ENCODE peak calls at places on chromosomes 13 and 19, in ten cellular contexts. One of them, this sample, is unnamed.

GRCh38 chr13:47886314-47886713 is 114.8 kb downstream of the SUCLA2 start:
- DNase-seq in ELF-1: peak; percentile 3
- DNase-seq in CD4-positive, alpha-beta T cell: no peak
- DNase-seq in HEK293T: no peak
- DNase-seq in hepatic stellate cell: no peak
- DNase-seq in Calu3: no peak
- DNase-seq in stimulated activated CD4-positive, alpha-beta T cell treated with anti-CD3 and anti-CD28 coated beads, Interleukin-2, amount 100 ng/mL, for 48 hours: no peak
- DNase-seq in SHP77: no peak
- DNase-seq in psoas muscle: no peak
- DNase-seq in neuronal stem cell: no peak
- DNase-seq in this sample: no peak

GRCh38 chr19:53927745-53928144 is 18.7 kb downstream of the CACNG7 start:
- DNase-seq in ELF-1: peak; percentile 80
- DNase-seq in CD4-positive, alpha-beta T cell: peak; percentile 26
- DNase-seq in HEK293T: peak; percentile 50
- DNase-seq in hepatic stellate cell: no peak
- DNase-seq in Calu3: peak; percentile 79
- DNase-seq in stimulated activated CD4-positive, alpha-beta T cell treated with anti-CD3 and anti-CD28 coated beads, Interleukin-2, amount 100 ng/mL, for 48 hours: peak; percentile 9
- DNase-seq in SHP77: no peak
- DNase-seq in psoas muscle: no peak
- DNase-seq in neuronal stem cell: peak; percentile 65
- DNase-seq in this sample: no peak

GRCh38 chr19:12482505-12482886 is 2.1 kb downstream of the ZNF709 start:
- DNase-seq in ELF-1: no peak
- DNase-seq in CD4-positive, alpha-beta T cell: no peak
- DNase-seq in HEK293T: no peak
- DNase-seq in hepatic stellate cell: no peak
- DNase-seq in Calu3: no peak
- DNase-seq in stimulated activated CD4-positive, alpha-beta T cell treated with anti-CD3 and anti-CD28 coated beads, Interleukin-2, amount 100 ng/mL, for 48 hours: no peak
- DNase-seq in SHP77: no peak
- DNase-seq in psoas muscle: no peak
- DNase-seq in neuronal stem cell: no peak
- DNase-seq in this sample: no peak

GRCh38 chr19:571127-571974 is 1.0 kb upstream of the BSG start:
- DNase-seq in ELF-1: peak; percentile 85
- DNase-seq in CD4-positive, alpha-beta T cell: peak; percentile 36
- DNase-seq in HEK293T: peak; percentile 32
- DNase-seq in hepatic stellate cell: peak; percentile 39
- DNase-seq in Calu3: peak; percentile 49
- DNase-seq in stimulated activated CD4-positive, alpha-beta T cell treated with anti-CD3 and anti-CD28 coated beads, Interleukin-2, amount 100 ng/mL, for 48 hours: no peak
- DNase-seq in SHP77: peak; percentile 50
- DNase-seq in psoas muscle: peak; percentile 21
- DNase-seq in neuronal stem cell: peak; percentile 56
- DNase-seq in this sample: no peak

GRCh38 chr13:46622918-46623256 is 69.9 kb downstream of the LRCH1 start:
- DNase-seq in ELF-1: no peak
- DNase-seq in CD4-positive, alpha-beta T cell: no peak
- DNase-seq in HEK293T: no peak
- DNase-seq in hepatic stellate cell: peak; percentile 34
- DNase-seq in Calu3: no peak
- DNase-seq in stimulated activated CD4-positive, alpha-beta T cell treated with anti-CD3 and anti-CD28 coated beads, Interleukin-2, amount 100 ng/mL, for 48 hours: no peak
- DNase-seq in SHP77: no peak
- DNase-seq in psoas muscle: peak; percentile 29
- DNase-seq in neuronal stem cell: no peak
- DNase-seq in this sample: no peak

GRCh38 chr13:57633950-57634828 is 2.6 kb downstream of the PCDH17 start:
- DNase-seq in ELF-1: peak; percentile 27
- DNase-seq in CD4-positive, alpha-beta T cell: no peak
- DNase-seq in HEK293T: no peak
- DNase-seq in hepatic stellate cell: no peak
- DNase-seq in Calu3: no peak
- DNase-seq in stimulated activated CD4-positive, alpha-beta T cell treated with anti-CD3 and anti-CD28 coated beads, Interleukin-2, amount 100 ng/mL, for 48 hours: no peak
- DNase-seq in SHP77: no peak
- DNase-seq in psoas muscle: no peak
- DNase-seq in neuronal stem cell: no peak
- DNase-seq in this sample: no peak

GRCh38 chr13:31998131-31998530 is 33.4 kb upstream of the FRY start:
- DNase-seq in ELF-1: peak; percentile 14
- DNase-seq in CD4-positive, alpha-beta T cell: no peak
- DNase-seq in HEK293T: no peak
- DNase-seq in hepatic stellate cell: no peak
- DNase-seq in Calu3: peak; percentile 27
- DNase-seq in stimulated activated CD4-positive, alpha-beta T cell treated with anti-CD3 and anti-CD28 coated beads, Interleukin-2, amount 100 ng/mL, for 48 hours: no peak
- DNase-seq in SHP77: no peak
- DNase-seq in psoas muscle: no peak
- DNase-seq in neuronal stem cell: no peak
- DNase-seq in this sample: no peak

GRCh38 chr13:111027481-111028439 is 87.3 kb upstream of the ARHGEF7 start:
- DNase-seq in ELF-1: no peak
- DNase-seq in CD4-positive, alpha-beta T cell: no peak
- DNase-seq in HEK293T: no peak
- DNase-seq in hepatic stellate cell: no peak
- DNase-seq in Calu3: no peak
- DNase-seq in stimulated activated CD4-positive, alpha-beta T cell treated with anti-CD3 and anti-CD28 coated beads, Interleukin-2, amount 100 ng/mL, for 48 hours: no peak
- DNase-seq in SHP77: no peak
- DNase-seq in psoas muscle: no peak
- DNase-seq in neuronal stem cell: no peak
- DNase-seq in this sample: no peak

GRCh38 chr19:18589380-18590272 is 1.0 kb downstream of the REX1BD start:
- DNase-seq in ELF-1: peak; percentile 92
- DNase-seq in CD4-positive, alpha-beta T cell: peak; percentile 55
- DNase-seq in HEK293T: peak; percentile 68
- DNase-seq in hepatic stellate cell: peak; percentile 77
- DNase-seq in Calu3: peak; percentile 67
- DNase-seq in stimulated activated CD4-positive, alpha-beta T cell treated with anti-CD3 and anti-CD28 coated beads, Interleukin-2, amount 100 ng/mL, for 48 hours: peak; percentile 66
- DNase-seq in SHP77: peak; percentile 90
- DNase-seq in psoas muscle: peak; percentile 75
- DNase-seq in neuronal stem cell: peak; percentile 81
- DNase-seq in this sample: no peak

GRCh38 chr19:19595171-19595701 is 23.3 kb downstream of the PBX4 start:
- DNase-seq in ELF-1: no peak
- DNase-seq in CD4-positive, alpha-beta T cell: no peak
- DNase-seq in HEK293T: no peak
- DNase-seq in hepatic stellate cell: no peak
- DNase-seq in Calu3: peak; percentile 55
- DNase-seq in stimulated activated CD4-positive, alpha-beta T cell treated with anti-CD3 and anti-CD28 coated beads, Interleukin-2, amount 100 ng/mL, for 48 hours: no peak
- DNase-seq in SHP77: no peak
- DNase-seq in psoas muscle: no peak
- DNase-seq in neuronal stem cell: no peak
- DNase-seq in this sample: no peak

GRCh38 chr13:70253834-70254233 is 145.6 kb upstream of the KLHL1 start:
- DNase-seq in ELF-1: no peak
- DNase-seq in CD4-positive, alpha-beta T cell: no peak
- DNase-seq in HEK293T: peak; percentile 42
- DNase-seq in hepatic stellate cell: no peak
- DNase-seq in Calu3: no peak
- DNase-seq in stimulated activated CD4-positive, alpha-beta T cell treated with anti-CD3 and anti-CD28 coated beads, Interleukin-2, amount 100 ng/mL, for 48 hours: no peak
- DNase-seq in SHP77: peak; percentile 66
- DNase-seq in psoas muscle: no peak
- DNase-seq in neuronal stem cell: no peak
- DNase-seq in this sample: no peak

GRCh38 chr13:114266241-114266640 is 15.2 kb upstream of the UPF3A start:
- DNase-seq in ELF-1: no peak
- DNase-seq in CD4-positive, alpha-beta T cell: no peak
- DNase-seq in HEK293T: no peak
- DNase-seq in hepatic stellate cell: no peak
- DNase-seq in Calu3: no peak
- DNase-seq in stimulated activated CD4-positive, alpha-beta T cell treated with anti-CD3 and anti-CD28 coated beads, Interleukin-2, amount 100 ng/mL, for 48 hours: no peak
- DNase-seq in SHP77: no peak
- DNase-seq in psoas muscle: no peak
- DNase-seq in neuronal stem cell: no peak
- DNase-seq in this sample: no peak

GRCh38 chr13:25170554-25171107 is 1.5 kb downstream of the AMER2 start:
- DNase-seq in ELF-1: peak; percentile 63
- DNase-seq in CD4-positive, alpha-beta T cell: no peak
- DNase-seq in HEK293T: peak; percentile 20
- DNase-seq in hepatic stellate cell: no peak
- DNase-seq in Calu3: no peak
- DNase-seq in stimulated activated CD4-positive, alpha-beta T cell treated with anti-CD3 and anti-CD28 coated beads, Interleukin-2, amount 100 ng/mL, for 48 hours: peak; percentile 6
- DNase-seq in SHP77: no peak
- DNase-seq in psoas muscle: no peak
- DNase-seq in neuronal stem cell: no peak
- DNase-seq in this sample: no peak

GRCh38 chr19:10286803-10287737 is at the start of gene ICAM4:
- DNase-seq in ELF-1: peak; percentile 53
- DNase-seq in CD4-positive, alpha-beta T cell: no peak
- DNase-seq in HEK293T: peak; percentile 34
- DNase-seq in hepatic stellate cell: no peak
- DNase-seq in Calu3: no peak
- DNase-seq in stimulated activated CD4-positive, alpha-beta T cell treated with anti-CD3 and anti-CD28 coated beads, Interleukin-2, amount 100 ng/mL, for 48 hours: no peak
- DNase-seq in SHP77: no peak
- DNase-seq in psoas muscle: peak; percentile 60
- DNase-seq in neuronal stem cell: no peak
- DNase-seq in this sample: no peak

GRCh38 chr19:35462476-35462953 is 14.5 kb downstream of the FFAR2 start:
- DNase-seq in ELF-1: no peak
- DNase-seq in CD4-positive, alpha-beta T cell: peak; percentile 17
- DNase-seq in HEK293T: no peak
- DNase-seq in hepatic stellate cell: no peak
- DNase-seq in Calu3: no peak
- DNase-seq in stimulated activated CD4-positive, alpha-beta T cell treated with anti-CD3 and anti-CD28 coated beads, Interleukin-2, amount 100 ng/mL, for 48 hours: no peak
- DNase-seq in SHP77: no peak
- DNase-seq in psoas muscle: no peak
- DNase-seq in neuronal stem cell: no peak
- DNase-seq in this sample: no peak

GRCh38 chr19:49559443-49559842 is 20.9 kb downstream of the NOSIP start:
- DNase-seq in ELF-1: no peak
- DNase-seq in CD4-positive, alpha-beta T cell: no peak
- DNase-seq in HEK293T: no peak
- DNase-seq in hepatic stellate cell: no peak
- DNase-seq in Calu3: no peak
- DNase-seq in stimulated activated CD4-positive, alpha-beta T cell treated with anti-CD3 and anti-CD28 coated beads, Interleukin-2, amount 100 ng/mL, for 48 hours: no peak
- DNase-seq in SHP77: no peak
- DNase-seq in psoas muscle: no peak
- DNase-seq in neuronal stem cell: no peak
- DNase-seq in this sample: no peak

GRCh38 chr13:51726446-51727185 is 77.3 kb downstream of the DHRS12 start:
- DNase-seq in ELF-1: no peak
- DNase-seq in CD4-positive, alpha-beta T cell: no peak
- DNase-seq in HEK293T: no peak
- DNase-seq in hepatic stellate cell: peak; percentile 39
- DNase-seq in Calu3: no peak
- DNase-seq in stimulated activated CD4-positive, alpha-beta T cell treated with anti-CD3 and anti-CD28 coated beads, Interleukin-2, amount 100 ng/mL, for 48 hours: no peak
- DNase-seq in SHP77: no peak
- DNase-seq in psoas muscle: no peak
- DNase-seq in neuronal stem cell: no peak
- DNase-seq in this sample: no peak

GRCh38 chr19:46697142-46697960 is 19.6 kb downstream of the PRKD2 start:
- DNase-seq in ELF-1: peak; percentile 98
- DNase-seq in CD4-positive, alpha-beta T cell: no peak
- DNase-seq in HEK293T: peak; percentile 98
- DNase-seq in hepatic stellate cell: peak; percentile 68
- DNase-seq in Calu3: no peak
- DNase-seq in stimulated activated CD4-positive, alpha-beta T cell treated with anti-CD3 and anti-CD28 coated beads, Interleukin-2, amount 100 ng/mL, for 48 hours: peak; percentile 7
- DNase-seq in SHP77: no peak
- DNase-seq in psoas muscle: peak; percentile 90
- DNase-seq in neuronal stem cell: peak; percentile 89
- DNase-seq in this sample: no peak

GRCh38 chr19:15934332-15935078 is at the start of gene CYP4F11:
- DNase-seq in ELF-1: no peak
- DNase-seq in CD4-positive, alpha-beta T cell: no peak
- DNase-seq in HEK293T: no peak
- DNase-seq in hepatic stellate cell: no peak
- DNase-seq in Calu3: peak; percentile 72
- DNase-seq in stimulated activated CD4-positive, alpha-beta T cell treated with anti-CD3 and anti-CD28 coated beads, Interleukin-2, amount 100 ng/mL, for 48 hours: no peak
- DNase-seq in SHP77: peak; percentile 91
- DNase-seq in psoas muscle: peak; percentile 63
- DNase-seq in neuronal stem cell: no peak
- DNase-seq in this sample: no peak

GRCh38 chr19:19134687-19135158 is 3.6 kb downstream of the TMEM161A start:
- DNase-seq in ELF-1: peak; percentile 90
- DNase-seq in CD4-positive, alpha-beta T cell: peak; percentile 29
- DNase-seq in HEK293T: peak; percentile 70
- DNase-seq in hepatic stellate cell: no peak
- DNase-seq in Calu3: no peak
- DNase-seq in stimulated activated CD4-positive, alpha-beta T cell treated with anti-CD3 and anti-CD28 coated beads, Interleukin-2, amount 100 ng/mL, for 48 hours: peak; percentile 52
- DNase-seq in SHP77: peak; percentile 93
- DNase-seq in psoas muscle: peak; percentile 86
- DNase-seq in neuronal stem cell: no peak
- DNase-seq in this sample: no peak

GRCh38 chr13:30567072-30567471 is 50.6 kb upstream of the USPL1 start:
- DNase-seq in ELF-1: no peak
- DNase-seq in CD4-positive, alpha-beta T cell: no peak
- DNase-seq in HEK293T: no peak
- DNase-seq in hepatic stellate cell: no peak
- DNase-seq in Calu3: no peak
- DNase-seq in stimulated activated CD4-positive, alpha-beta T cell treated with anti-CD3 and anti-CD28 coated beads, Interleukin-2, amount 100 ng/mL, for 48 hours: no peak
- DNase-seq in SHP77: no peak
- DNase-seq in psoas muscle: no peak
- DNase-seq in neuronal stem cell: no peak
- DNase-seq in this sample: no peak

GRCh38 chr19:46412034-46412982 is 1.1 kb downstream of the CCDC8 start:
- DNase-seq in ELF-1: peak; percentile 49
- DNase-seq in CD4-positive, alpha-beta T cell: no peak
- DNase-seq in HEK293T: no peak
- DNase-seq in hepatic stellate cell: no peak
- DNase-seq in Calu3: no peak
- DNase-seq in stimulated activated CD4-positive, alpha-beta T cell treated with anti-CD3 and anti-CD28 coated beads, Interleukin-2, amount 100 ng/mL, for 48 hours: no peak
- DNase-seq in SHP77: no peak
- DNase-seq in psoas muscle: peak; percentile 20
- DNase-seq in neuronal stem cell: no peak
- DNase-seq in this sample: no peak

GRCh38 chr19:7673995-7674667 is 2.8 kb upstream of the MCEMP1 start:
- DNase-seq in ELF-1: peak; percentile 76
- DNase-seq in CD4-positive, alpha-beta T cell: no peak
- DNase-seq in HEK293T: peak; percentile 86
- DNase-seq in hepatic stellate cell: peak; percentile 84
- DNase-seq in Calu3: peak; percentile 59
- DNase-seq in stimulated activated CD4-positive, alpha-beta T cell treated with anti-CD3 and anti-CD28 coated beads, Interleukin-2, amount 100 ng/mL, for 48 hours: no peak
- DNase-seq in SHP77: peak; percentile 36
- DNase-seq in psoas muscle: peak; percentile 63
- DNase-seq in neuronal stem cell: no peak
- DNase-seq in this sample: no peak

GRCh38 chr13:71499235-71499634 is 367.8 kb downstream of the DACH1 start:
- DNase-seq in ELF-1: no peak
- DNase-seq in CD4-positive, alpha-beta T cell: no peak
- DNase-seq in HEK293T: no peak
- DNase-seq in hepatic stellate cell: no peak
- DNase-seq in Calu3: no peak
- DNase-seq in stimulated activated CD4-positive, alpha-beta T cell treated with anti-CD3 and anti-CD28 coated beads, Interleukin-2, amount 100 ng/mL, for 48 hours: no peak
- DNase-seq in SHP77: no peak
- DNase-seq in psoas muscle: no peak
- DNase-seq in neuronal stem cell: no peak
- DNase-seq in this sample: no peak

GRCh38 chr13:112722433-112723250 is 32.8 kb downstream of the ATP11A start:
- DNase-seq in ELF-1: peak; percentile 75
- DNase-seq in CD4-positive, alpha-beta T cell: no peak
- DNase-seq in HEK293T: no peak
- DNase-seq in hepatic stellate cell: peak; percentile 92
- DNase-seq in Calu3: peak; percentile 62
- DNase-seq in stimulated activated CD4-positive, alpha-beta T cell treated with anti-CD3 and anti-CD28 coated beads, Interleukin-2, amount 100 ng/mL, for 48 hours: no peak
- DNase-seq in SHP77: no peak
- DNase-seq in psoas muscle: no peak
- DNase-seq in neuronal stem cell: no peak
- DNase-seq in this sample: peak; percentile 62

GRCh38 chr19:610071-610800 is 20.6 kb downstream of the HCN2 start:
- DNase-seq in ELF-1: no peak
- DNase-seq in CD4-positive, alpha-beta T cell: peak; percentile 20
- DNase-seq in HEK293T: no peak
- DNase-seq in hepatic stellate cell: no peak
- DNase-seq in Calu3: no peak
- DNase-seq in stimulated activated CD4-positive, alpha-beta T cell treated with anti-CD3 and anti-CD28 coated beads, Interleukin-2, amount 100 ng/mL, for 48 hours: peak; percentile 27
- DNase-seq in SHP77: peak; percentile 76
- DNase-seq in psoas muscle: no peak
- DNase-seq in neuronal stem cell: no peak
- DNase-seq in this sample: peak; percentile 60

GRCh38 chr13:113118328-113119021 is 4.1 kb upstream of the F10 start:
- DNase-seq in ELF-1: no peak
- DNase-seq in CD4-positive, alpha-beta T cell: no peak
- DNase-seq in HEK293T: no peak
- DNase-seq in hepatic stellate cell: no peak
- DNase-seq in Calu3: no peak
- DNase-seq in stimulated activated CD4-positive, alpha-beta T cell treated with anti-CD3 and anti-CD28 coated beads, Interleukin-2, amount 100 ng/mL, for 48 hours: no peak
- DNase-seq in SHP77: no peak
- DNase-seq in psoas muscle: no peak
- DNase-seq in neuronal stem cell: no peak
- DNase-seq in this sample: peak; percentile 37

This sample was measured in SJSA1.